ENCODE peak calls at places on chromosomes 4 and X, in four cellular contexts. K is small intestine, C is psoas muscle, T is pancreas. X is an unnamed sample.

GRCh38 chr4:108135549-108136209 is 33.1 kb downstream of the LEF1 start:
- DNase-seq in K (no peak), C (no peak), T (no peak), X (no peak)

GRCh38 chr4:52290468-52290867 is 239.4 kb downstream of the SPATA18 start:
- DNase-seq in K (no peak), C (no peak), T (no peak), X (no peak)

GRCh38 chr4:26985836-26986235 is 125.2 kb downstream of the STIM2 start:
- DNase-seq in K (peak; percentile 27), C (no peak), T (no peak), X (no peak)

GRCh38 chr4:129641179-129641578 is 545.2 kb downstream of the C4orf33 start:
- DNase-seq in K (peak; percentile 50), C (no peak), T (peak; percentile 61), X (peak; percentile 56)

GRCh38 chr4:126955292-126956191 is 677.2 kb upstream of the INTU start:
- DNase-seq in K (no peak), C (peak; percentile 41), T (no peak), X (no peak)

GRCh38 chr4:91454111-91454510 is 849.7 kb upstream of the GRID2 start:
- DNase-seq in K (no peak), C (no peak), T (no peak), X (no peak)

GRCh38 chr4:113468165-113469022 is 293.1 kb downstream of the CAMK2D start:
- DNase-seq in K (peak; percentile 37), C (peak; percentile 84), T (no peak), X (peak; percentile 58)

GRCh38 chr4:184826315-184827266 is 823 bp upstream of the ACSL1 start:
- DNase-seq in K (peak; percentile 31), C (peak; percentile 51), T (peak; percentile 73), X (peak; percentile 44)

GRCh38 chrX:47218920-47219815 is 687 bp downstream of the CDK16 start:
- DNase-seq in K (peak; percentile 47), C (peak; percentile 83), T (peak; percentile 71), X (peak; percentile 69)

DNA sequence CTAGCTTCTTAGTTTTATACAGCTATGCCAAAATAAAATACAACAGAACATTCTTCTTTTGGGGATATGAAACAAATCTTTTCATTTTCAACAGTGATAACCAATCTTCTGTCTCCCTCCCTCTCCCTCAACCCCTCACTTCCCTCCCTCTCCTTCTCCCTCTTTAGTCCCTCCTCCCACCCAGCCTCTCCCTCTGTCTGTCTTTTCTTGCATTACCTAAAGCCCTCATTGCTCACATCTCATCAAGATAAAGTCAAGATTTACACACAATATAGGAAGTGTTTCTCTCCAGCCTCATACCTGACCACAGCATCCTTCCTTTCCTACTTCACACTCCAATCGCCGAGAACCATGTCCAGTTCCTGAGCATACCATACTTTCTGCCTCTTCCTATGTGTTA is 190.3 kb downstream of the SHROOM3 start:
- DNase-seq in K (no peak), C (no peak), T (no peak), X (no peak)
- H3K4me1 ChIP-seq in K (peaks cover 6% of the 10 kb centered on the region), C (no peaks in the 10 kb centered on the region), T (peaks cover 46% of the 10 kb centered on the region), X (peaks cover 12% of the 10 kb centered on the region)

GRCh38 chr4:128287871-128288688 is 467 bp upstream of the PGRMC2 start:
- DNase-seq in K (peak; percentile 99), C (peak; percentile 100), T (peak; percentile 99), X (peak; percentile 100)
- H3K4me1 ChIP-seq in K (peaks cover 9% of the 10 kb centered on the region), C (peaks cover 28% of the 10 kb centered on the region), T (peaks cover 9% of the 10 kb centered on the region), X (no peaks in the 10 kb centered on the region)

DNA sequence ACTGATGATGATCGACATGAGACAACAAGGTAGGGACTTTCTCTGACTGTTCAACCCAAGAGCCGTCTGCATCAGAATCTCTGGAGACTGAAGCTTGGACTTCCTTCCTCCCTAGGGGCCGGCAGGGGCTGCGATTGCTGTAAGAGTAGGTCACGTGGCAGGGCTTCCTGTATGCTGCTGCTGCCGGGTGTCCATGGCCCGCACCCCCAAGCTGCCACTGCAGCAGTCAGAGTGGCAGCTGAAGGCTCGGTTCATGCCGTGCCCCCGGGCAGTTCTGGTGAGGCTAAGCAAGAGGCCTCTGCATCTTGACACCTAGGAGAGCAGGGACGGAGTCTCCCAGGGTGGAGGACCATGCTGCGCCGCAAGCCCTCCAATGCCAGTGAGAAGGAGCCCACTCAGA is at the start of gene SASH3:
- DNase-seq in K (peak; percentile 48), C (peak; percentile 76), T (no peak), X (no peak)
- H3K4me1 ChIP-seq in K (no peaks in the 10 kb centered on the region), C (no peaks in the 10 kb centered on the region), T (no peaks in the 10 kb centered on the region), X (no peaks in the 10 kb centered on the region)

DNA sequence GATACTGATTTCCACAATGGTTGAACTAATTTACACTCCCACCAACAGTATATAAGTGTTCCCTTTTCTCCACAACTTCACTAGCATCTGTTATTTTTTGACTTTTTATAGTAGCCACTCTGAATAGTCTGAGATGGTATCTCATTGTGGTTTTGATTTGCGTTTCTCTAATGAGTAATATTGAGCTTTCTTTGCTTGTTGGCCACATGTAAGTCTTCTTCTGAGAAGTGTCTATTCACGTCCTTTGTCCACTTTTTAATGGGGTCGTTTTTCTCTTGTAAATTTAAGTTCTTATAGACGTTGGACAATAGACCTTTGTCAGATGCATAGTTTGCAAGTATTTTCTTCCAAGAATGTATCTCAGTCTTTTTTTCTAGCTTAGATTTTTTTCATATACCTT is 10.0 kb downstream of the FBXW7 start:
- DNase-seq in K (no peak), C (no peak), T (no peak), X (no peak)
- H3K4me1 ChIP-seq in K (peaks cover 7% of the 10 kb centered on the region), C (no peaks in the 10 kb centered on the region), T (no peaks in the 10 kb centered on the region), X (no peaks in the 10 kb centered on the region)

GRCh38 chrX:25005034-25005381 is 10.8 kb downstream of the ARX start:
- DNase-seq in K (no peak), C (no peak), T (no peak), X (no peak)

GRCh38 chrX:25004040-25004439 is 11.7 kb downstream of the ARX start:
- DNase-seq in K (no peak), C (no peak), T (no peak), X (no peak)

GRCh38 chrX:25003066-25003849 is 12.5 kb downstream of the ARX start:
- DNase-seq in K (peak; percentile 27), C (no peak), T (no peak), X (no peak)

GRCh38 chrX:25005382-25006185 is 10.2 kb downstream of the ARX start:
- DNase-seq in K (no peak), C (peak; percentile 67), T (no peak), X (no peak)

DNA sequence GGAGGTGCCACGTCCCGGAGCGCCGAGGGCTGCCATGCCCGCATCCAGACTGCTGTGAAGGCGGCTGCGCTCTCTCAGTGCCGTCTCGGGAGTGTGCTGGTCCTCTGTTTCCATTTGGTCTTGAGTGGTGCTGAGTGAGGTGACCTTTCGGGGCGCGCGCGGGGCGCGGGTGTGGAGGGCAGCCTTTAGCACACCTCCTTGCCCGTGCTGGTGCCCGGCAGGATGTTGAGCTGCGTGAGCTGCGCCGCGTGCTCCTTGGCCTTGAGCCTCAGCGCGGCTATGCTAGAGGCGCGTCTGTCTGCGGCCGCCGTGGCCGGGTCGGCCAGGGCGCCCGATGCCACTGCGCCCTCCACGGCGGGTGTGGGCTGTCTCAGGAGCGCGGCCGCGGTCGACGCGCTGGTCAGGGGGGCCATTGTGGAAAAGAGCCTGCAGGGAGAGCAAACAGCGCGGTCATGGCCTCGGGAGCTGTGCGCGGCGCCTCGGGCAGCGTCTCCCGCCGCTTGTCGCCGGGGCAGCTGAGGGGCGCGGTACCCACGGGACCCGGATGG is 11.2 kb downstream of the ARX start:
- DNase-seq in K (no peak), C (no peak), T (no peak), X (no peak)
- H3K4me1 ChIP-seq in K (no peaks in the 10 kb centered on the region), C (no peaks in the 10 kb centered on the region), T (no peaks in the 10 kb centered on the region), X (no peaks in the 10 kb centered on the region)

GRCh38 chrX:148573119-148573518 is 72.7 kb downstream of the AFF2 start:
- DNase-seq in K (no peak), C (no peak), T (no peak), X (no peak)
- H3K4me1 ChIP-seq in K (no peaks in the 10 kb centered on the region), C (no peaks in the 10 kb centered on the region), T (no peaks in the 10 kb centered on the region), X (no peaks in the 10 kb centered on the region)

DNA sequence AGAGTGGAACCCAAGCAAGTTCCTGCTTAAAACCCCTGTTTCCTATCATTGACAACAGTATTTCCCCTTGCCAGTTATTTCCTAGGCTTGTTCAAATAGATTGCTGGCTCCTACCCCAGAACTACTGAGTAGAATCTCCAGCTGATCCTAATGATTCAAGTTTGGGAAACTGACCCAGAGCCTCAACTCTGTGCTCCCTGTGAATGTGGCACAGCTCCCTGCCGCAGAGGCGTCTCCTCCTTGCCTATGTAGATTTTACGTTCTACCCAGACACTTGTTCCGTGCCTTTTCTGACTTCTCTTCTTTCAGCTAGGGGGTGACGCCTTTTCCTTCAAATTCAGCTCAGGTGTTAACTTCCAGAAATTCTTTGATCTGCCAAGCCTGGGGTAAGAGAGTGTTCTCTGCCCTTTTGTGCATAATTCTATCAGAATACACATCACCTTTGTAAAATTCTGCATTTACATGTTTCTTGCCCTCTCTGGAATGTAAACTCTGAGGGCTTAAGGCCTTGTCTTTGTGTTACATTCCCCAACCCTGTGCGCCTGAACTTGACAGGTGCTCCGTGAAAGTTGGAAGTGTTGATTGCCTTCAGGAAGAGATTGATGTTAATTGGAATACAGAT is 4.4 kb downstream of the LSM6 start:
- DNase-seq in K (no peak), C (no peak), T (no peak), X (no peak)
- H3K4me1 ChIP-seq in K (peaks cover 4% of the 10 kb centered on the region), C (peaks cover 54% of the 10 kb centered on the region), T (peaks cover 40% of the 10 kb centered on the region), X (no peaks in the 10 kb centered on the region)

DNA sequence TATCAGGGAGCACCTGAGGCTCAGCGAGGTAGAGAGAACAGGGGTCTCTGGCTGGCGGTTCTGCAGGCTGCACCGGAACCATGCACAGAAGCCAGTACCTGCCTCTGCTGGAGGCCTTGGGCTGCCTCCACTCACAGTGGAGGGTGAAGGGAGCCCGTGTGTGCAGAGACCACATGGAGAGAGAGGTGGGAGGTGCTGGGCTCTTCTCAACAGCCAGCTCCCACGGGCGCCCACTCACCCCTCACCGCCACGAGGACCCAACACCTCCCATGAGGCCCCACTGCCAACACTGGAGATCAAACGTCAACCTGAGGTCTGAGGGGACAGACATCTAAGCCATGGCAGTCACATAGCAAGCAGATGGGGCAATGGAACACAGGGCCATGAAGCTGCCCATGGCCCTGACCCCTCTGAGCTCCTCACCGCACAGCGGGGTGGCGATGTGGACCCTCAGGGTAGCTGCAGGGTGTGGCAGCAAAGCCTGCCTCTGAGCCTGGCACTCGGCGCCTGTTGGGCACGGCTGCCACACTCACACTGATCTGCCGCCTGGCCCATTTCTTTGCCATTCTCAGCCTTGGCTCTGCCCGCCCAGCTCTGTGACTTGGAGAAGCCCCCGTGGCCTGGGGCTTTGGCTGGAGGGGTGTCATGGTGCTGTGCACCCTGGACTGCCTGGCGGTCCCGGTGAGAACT is 44.8 kb downstream of the ADRA2C start:
- DNase-seq in K (no peak), C (no peak), T (peak; percentile 34), X (no peak)
- H3K4me1 ChIP-seq in K (no peaks in the 10 kb centered on the region), C (no peaks in the 10 kb centered on the region), T (no peaks in the 10 kb centered on the region), X (no peaks in the 10 kb centered on the region)

X was measured in colonic mucosa.